ENCODE peak calls at places on chromosomes 5 and 9, in nine cellular contexts. Z is GM04503; D is stromal cell of bone marrow; R is NCI-H2081; G is CD4-positive, alpha-beta T cell; L is DMS153; V is spleen; Q is NCI-H82; A is pons. W is an unnamed sample.

GRCh38 chr5:121691478-121691877 is 160.2 kb upstream of the FTMT start:
- DNase-seq in Z (no peak), D (no peak), R (no peak), G (no peak), L (no peak), V (no peak), Q (peak; percentile 75), A (no peak), W (no peak)

GRCh38 chr9:137304383-137305059 is 2.5 kb upstream of the NRARP start:
- DNase-seq in Z (no peak), D (no peak), R (no peak), G (no peak), L (peak; percentile 11), V (peak; percentile 74), Q (peak; percentile 30), A (no peak), W (no peak)

GRCh38 chr9:694499-695154 is 146.9 kb upstream of the DMRT1 start:
- DNase-seq in Z (no peak), D (peak; percentile 84), R (no peak), G (no peak), L (no peak), V (no peak), Q (no peak), A (peak; percentile 95), W (no peak)

GRCh38 chr9:89440951-89441654 is 56.8 kb downstream of the SEMA4D start:
- DNase-seq in Z (no peak), D (no peak), R (no peak), G (no peak), L (no peak), V (no peak), Q (no peak), A (no peak), W (no peak)

GRCh38 chr9:18122156-18122555 is 351.8 kb upstream of the ADAMTSL1 start:
- DNase-seq in Z (no peak), D (no peak), R (no peak), G (no peak), L (no peak), V (no peak), Q (peak; percentile 83), A (no peak), W (no peak)

GRCh38 chr9:18393340-18394130 is 80.4 kb upstream of the ADAMTSL1 start:
- DNase-seq in Z (peak; percentile 92), D (peak; percentile 95), R (peak; percentile 98), G (no peak), L (peak; percentile 100), V (no peak), Q (peak; percentile 30), A (peak; percentile 66), W (no peak)

GRCh38 chr5:76679231-76679630 is 36.7 kb upstream of the F2R start:
- DNase-seq in Z (no peak), D (no peak), R (no peak), G (no peak), L (no peak), V (no peak), Q (no peak), A (no peak), W (no peak)

GRCh38 chr5:81768960-81769452 is 18.1 kb upstream of the SSBP2 start:
- DNase-seq in Z (peak; percentile 87), D (peak; percentile 93), R (no peak), G (no peak), L (no peak), V (no peak), Q (no peak), A (no peak), W (no peak)

GRCh38 chr5:111262815-111263214 is 38.6 kb downstream of the CAMK4 start:
- DNase-seq in Z (no peak), D (no peak), R (no peak), G (no peak), L (no peak), V (no peak), Q (no peak), A (no peak), W (no peak)

GRCh38 chr9:97501972-97502221 is 431 bp downstream of the TMOD1 start:
- DNase-seq in Z (no peak), D (no peak), R (no peak), G (no peak), L (no peak), V (peak; percentile 74), Q (no peak), A (no peak), W (no peak)

GRCh38 chr5:163347671-163348070 is 89.7 kb upstream of the CCNG1 start:
- DNase-seq in Z (peak; percentile 8), D (peak; percentile 45), R (peak; percentile 62), G (peak; percentile 12), L (no peak), V (no peak), Q (peak; percentile 68), A (peak; percentile 85), W (no peak)

GRCh38 chr9:30935730-30936129 is 1448.7 kb upstream of the ACO1 start:
- DNase-seq in Z (no peak), D (no peak), R (no peak), G (no peak), L (no peak), V (no peak), Q (no peak), A (no peak), W (no peak)

GRCh38 chr9:78614892-78615291 is 318.0 kb downstream of the PSAT1 start:
- DNase-seq in Z (no peak), D (no peak), R (no peak), G (no peak), L (no peak), V (no peak), Q (no peak), A (no peak), W (no peak)

GRCh38 chr5:157750320-157750719 is 6.8 kb downstream of the LSM11 start:
- DNase-seq in Z (no peak), D (no peak), R (no peak), G (no peak), L (no peak), V (no peak), Q (no peak), A (no peak), W (no peak)

GRCh38 chr5:138315751-138316278 is 15.8 kb downstream of the CDC25C start:
- DNase-seq in Z (no peak), D (no peak), R (no peak), G (no peak), L (no peak), V (no peak), Q (no peak), A (no peak), W (no peak)

GRCh38 chr5:141878186-141878770 is at the start of gene PCDH1:
- DNase-seq in Z (no peak), D (no peak), R (peak; percentile 13), G (no peak), L (no peak), V (peak; percentile 82), Q (peak; percentile 29), A (peak; percentile 62), W (no peak)

GRCh38 chr5:32501071-32501470 is 56.5 kb upstream of the ZFR start:
- DNase-seq in Z (no peak), D (no peak), R (no peak), G (no peak), L (no peak), V (no peak), Q (no peak), A (no peak), W (no peak)

GRCh38 chr9:18479405-18479804 is 5.5 kb downstream of the ADAMTSL1 start:
- DNase-seq in Z (no peak), D (no peak), R (no peak), G (no peak), L (no peak), V (no peak), Q (no peak), A (no peak), W (no peak)

GRCh38 chr9:87792831-87793288 is 66.9 kb downstream of the CTSL start:
- DNase-seq in Z (peak; percentile 74), D (peak; percentile 93), R (no peak), G (no peak), L (no peak), V (no peak), Q (no peak), A (peak; percentile 68), W (peak; percentile 15)

GRCh38 chr5:140563554-140563953 is 844 bp downstream of the APBB3 start:
- DNase-seq in Z (no peak), D (no peak), R (no peak), G (no peak), L (no peak), V (peak; percentile 84), Q (no peak), A (no peak), W (no peak)

GRCh38 chr5:139660916-139661814 is 13.0 kb downstream of the CXXC5 start:
- DNase-seq in Z (peak; percentile 74), D (peak; percentile 93), R (no peak), G (no peak), L (no peak), V (peak; percentile 89), Q (peak; percentile 62), A (no peak), W (no peak)